ENCODE peak calls at places on chromosomes 1 and 21, in four cellular contexts. H, D, J and O are unnamed samples.

GRCh38 chr1:89657886-89658285 is 25.0 kb downstream of the LRRC8C start:
- DNase-seq in J (peak; percentile 10), H (no peak), D (no peak), O (no peak)

GRCh38 chr1:98086156-98086555 is 165.3 kb upstream of the DPYD start:
- DNase-seq in J (no peak), H (no peak), D (no peak), O (peak; percentile 61)

GRCh38 chr1:211813590-211813989 is 17.0 kb downstream of the LPGAT1 start:
- DNase-seq in H (no peak), D (no peak), J (no peak), O (peak; percentile 5)

GRCh38 chr1:180236698-180237509 is 6.8 kb downstream of the LHX4 start:
- DNase-seq in D (no peak), J (no peak), H (no peak), O (no peak)

GRCh38 chr1:176216031-176216430 is 8.9 kb upstream of the COP1 start:
- DNase-seq in H (no peak), J (no peak), D (no peak), O (no peak)

GRCh38 chr1:59892836-59893811 is 33.4 kb downstream of the CYP2J2 start:
- DNase-seq in H (no peak), D (no peak), J (no peak), O (no peak)

GRCh38 chr1:154129392-154129970 is 25.4 kb downstream of the NUP210L start:
- DNase-seq in D (no peak), H (no peak), J (no peak), O (no peak)

GRCh38 chr1:16630661-16631247 is 17.4 kb upstream of the NBPF1 start:
- DNase-seq in D (peak; percentile 61), J (no peak), H (peak; percentile 57), O (no peak)

GRCh38 chr1:215474940-215475339 is 92.2 kb upstream of the KCTD3 start:
- DNase-seq in J (no peak), D (no peak), H (no peak), O (no peak)

GRCh38 chr1:22176258-22176657 is 33.4 kb upstream of the WNT4 start:
- DNase-seq in D (no peak), H (no peak), J (peak; percentile 85), O (no peak)

GRCh38 chr1:197913495-197914276 is 3.5 kb upstream of the LHX9 start:
- DNase-seq in J (no peak), D (no peak), H (no peak), O (no peak)

GRCh38 chr1:33342041-33342723 is 21.3 kb upstream of the A3GALT2 start:
- DNase-seq in H (no peak), J (no peak), D (peak; percentile 81), O (peak; percentile 91)

GRCh38 chr1:202578001-202578500 is 132.2 kb downstream of the SYT2 start:
- DNase-seq in D (no peak), H (no peak), J (no peak), O (peak; percentile 60)

GRCh38 chr1:62025892-62026291 is 168.8 kb upstream of the L1TD1 start:
- DNase-seq in J (no peak), D (no peak), H (no peak), O (no peak)

GRCh38 chr1:208349679-208350330 is 105.6 kb upstream of the PLXNA2 start:
- DNase-seq in D (no peak), H (no peak), J (no peak), O (no peak)

GRCh38 chr1:2980073-2980791 is 41.0 kb upstream of the ACTRT2 start:
- DNase-seq in D (no peak), H (peak; percentile 27), J (no peak), O (no peak)

GRCh38 chr21:34086887-34087306 is 13.5 kb downstream of the MRPS6 start:
- DNase-seq in J (no peak), D (no peak), H (no peak), O (no peak)

GRCh38 chr1:182786223-182787001 is 3.2 kb upstream of the NPL start:
- DNase-seq in H (peak; percentile 57), D (peak; percentile 55), J (peak; percentile 39), O (peak; percentile 14)

GRCh38 chr1:185438936-185439335 is 121.9 kb upstream of the IVNS1ABP start:
- DNase-seq in D (no peak), J (no peak), H (no peak), O (no peak)

GRCh38 chr1:39849203-39849602 is 34.1 kb downstream of the TRIT1 start:
- DNase-seq in D (no peak), J (no peak), H (no peak), O (no peak)

GRCh38 chr1:110696818-110697217 is 22.1 kb upstream of the KCNA3 start:
- DNase-seq in D (no peak), J (no peak), H (no peak), O (no peak)

GRCh38 chr1:205668951-205669340 is 11.4 kb downstream of the SLC45A3 start:
- DNase-seq in J (peak; percentile 76), H (no peak), D (no peak), O (no peak)